ENCODE peak calls at places on chromosomes 13 and 19, in four cellular contexts. K is body of pancreas, C is uterus, O is right lobe of liver. L is an unnamed sample.

GRCh38 chr13:76737526-76737925 is 148.7 kb downstream of the KCTD12 start:
- DNase-seq in C (no peak), O (no peak), K (no peak), L (no peak)

GRCh38 chr19:3065675-3066357 is 3.5 kb upstream of the TLE5 start:
- DNase-seq in O (no peak), K (peak; percentile 70), C (no peak), L (no peak)

GRCh38 chr13:70310720-70311119 is 202.5 kb upstream of the KLHL1 start:
- DNase-seq in O (no peak), K (no peak), C (no peak), L (no peak)

GRCh38 chr13:59677966-59678814 is 485.5 kb downstream of the DIAPH3 start:
- DNase-seq in C (no peak), O (no peak), K (peak; percentile 20), L (no peak)

GRCh38 chr19:51098366-51099069 is 9.7 kb downstream of the CTU1 start:
- DNase-seq in K (no peak), O (no peak), C (no peak), L (no peak)

GRCh38 chr19:6227156-6227940 is 52.4 kb downstream of the MLLT1 start:
- DNase-seq in K (no peak), C (no peak), O (no peak), L (no peak)

GRCh38 chr19:47510516-47511127 is 4.2 kb downstream of the NAPA start:
- DNase-seq in C (peak; percentile 22), K (no peak), O (no peak), L (no peak)

GRCh38 chr19:51904331-51905165 is at the start of gene ZNF649:
- DNase-seq in C (peak; percentile 68), K (peak; percentile 85), O (peak; percentile 84), L (peak; percentile 71)

GRCh38 chr19:29484876-29485275 is 40.9 kb upstream of the VSTM2B start:
- DNase-seq in C (no peak), O (no peak), K (no peak), L (no peak)

GRCh38 chr19:3699071-3699740 is 1.1 kb downstream of the PIP5K1C start:
- DNase-seq in O (no peak), C (peak; percentile 45), K (peak; percentile 50), L (peak; percentile 85)

GRCh38 chr19:38898788-38899446 is 501 bp downstream of the SIRT2 start:
- DNase-seq in K (peak; percentile 22), C (peak; percentile 31), O (no peak), L (peak; percentile 45)

GRCh38 chr19:54457773-54458647 is 5.6 kb downstream of the LENG9 start:
- DNase-seq in C (no peak), O (no peak), K (peak; percentile 13), L (no peak)

GRCh38 chr19:41623360-41623759 is 3.5 kb downstream of the CEACAM4 start:
- DNase-seq in K (no peak), O (no peak), C (no peak), L (peak; percentile 12)

GRCh38 chr19:55091955-55092354 is 16.3 kb downstream of the EPS8L1 start:
- DNase-seq in K (peak; percentile 12), C (no peak), O (no peak), L (no peak)

GRCh38 chr13:23467048-23467931 is 33.8 kb upstream of the SACS start:
- DNase-seq in K (no peak), C (no peak), O (no peak), L (no peak)

GRCh38 chr19:36209372-36209771 is 5.1 kb downstream of the ZNF565 start:
- DNase-seq in O (no peak), K (no peak), C (no peak), L (no peak)

GRCh38 chr19:47157455-47158321 is 27.1 kb downstream of the SAE1 start:
- DNase-seq in K (peak; percentile 23), C (peak; percentile 60), O (peak; percentile 46), L (peak; percentile 84)

GRCh38 chr13:80979035-80979641 is 638.2 kb upstream of the SPRY2 start:
- DNase-seq in C (peak; percentile 18), K (peak; percentile 55), O (peak; percentile 55), L (no peak)

GRCh38 chr19:45448425-45448756 is 19.4 kb upstream of the FOSB start:
- DNase-seq in O (no peak), C (no peak), K (no peak), L (no peak)

GRCh38 chr19:18589380-18590272 is 1.0 kb downstream of the REX1BD start:
- DNase-seq in C (peak; percentile 59), K (peak; percentile 70), O (peak; percentile 76), L (peak; percentile 94)

GRCh38 chr13:104854698-104855097 is 1680.8 kb downstream of the EFNB2 start:
- DNase-seq in O (no peak), K (no peak), C (no peak), L (no peak)

GRCh38 chr19:12785431-12786011 is 5.8 kb upstream of the JUNB start:
- DNase-seq in C (no peak), O (no peak), K (no peak), L (no peak)

GRCh38 chr19:7670150-7670784 is 1.4 kb downstream of the RETN start:
- DNase-seq in K (no peak), C (no peak), O (no peak), L (no peak)
- H3K4me3 ChIP-seq in K (no peak overlapping the region), C (no peak overlapping the region), O (no peak overlapping the region), L (no peak overlapping the region)

GRCh38 chr13:110705356-110705825 is 525 bp downstream of the CARS2 start:
- DNase-seq in C (no peak), O (no peak), K (no peak), L (no peak)

GRCh38 chr13:110702089-110702488 is 3.8 kb downstream of the CARS2 start:
- DNase-seq in K (no peak), C (no peak), O (no peak), L (no peak)

GRCh38 chr13:110702591-110703526 is 3.1 kb downstream of the CARS2 start:
- DNase-seq in C (no peak), O (no peak), K (no peak), L (peak; percentile 74)

GRCh38 chr13:110706570-110707378 is 858 bp upstream of the CARS2 start:
- DNase-seq in K (no peak), O (no peak), C (no peak), L (peak; percentile 40)

GRCh38 chr13:110705826-110706569 is at the start of gene CARS2:
- DNase-seq in C (peak; percentile 97), O (peak; percentile 99), K (peak; percentile 97), L (peak; percentile 94)
- TF ChIP-seq CTCF in C (no peak), O (peak; percentile 20), K (peak; percentile 32), L (no peak)

GRCh38 chr13:98174321-98174720 is 2.7 kb downstream of the RNF113B start:
- DNase-seq in K (no peak), O (no peak), C (no peak), L (no peak)
- TF ChIP-seq POLR2A in K (no peak), O (no peak), C (no peak), L (no peak)

DNA sequence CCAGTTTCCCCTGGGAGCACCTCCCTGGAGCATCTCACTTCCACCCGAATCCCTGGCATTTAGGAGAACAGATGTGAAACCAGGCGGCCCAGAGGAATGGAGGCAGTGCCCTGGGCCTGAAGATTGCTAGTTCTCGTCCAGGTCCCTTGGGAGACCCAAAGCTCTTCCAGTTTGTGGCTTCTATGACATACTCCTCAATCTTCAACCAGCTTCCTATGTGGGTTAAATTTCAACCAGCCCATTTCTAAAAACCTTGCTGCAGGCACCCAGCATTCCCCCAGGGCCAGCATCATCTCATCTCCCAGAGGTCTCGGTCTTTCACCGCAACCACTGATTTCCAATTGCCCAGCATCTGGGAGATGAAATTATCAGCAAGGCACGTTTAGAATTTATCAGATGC is 46.0 kb upstream of the STK24 start:
- DNase-seq in O (no peak), C (no peak), K (no peak), L (no peak)
- H3K4me3 ChIP-seq in O (no peak overlapping the region), C (no peak overlapping the region), K (no peak overlapping the region), L (no peak overlapping the region)

DNA sequence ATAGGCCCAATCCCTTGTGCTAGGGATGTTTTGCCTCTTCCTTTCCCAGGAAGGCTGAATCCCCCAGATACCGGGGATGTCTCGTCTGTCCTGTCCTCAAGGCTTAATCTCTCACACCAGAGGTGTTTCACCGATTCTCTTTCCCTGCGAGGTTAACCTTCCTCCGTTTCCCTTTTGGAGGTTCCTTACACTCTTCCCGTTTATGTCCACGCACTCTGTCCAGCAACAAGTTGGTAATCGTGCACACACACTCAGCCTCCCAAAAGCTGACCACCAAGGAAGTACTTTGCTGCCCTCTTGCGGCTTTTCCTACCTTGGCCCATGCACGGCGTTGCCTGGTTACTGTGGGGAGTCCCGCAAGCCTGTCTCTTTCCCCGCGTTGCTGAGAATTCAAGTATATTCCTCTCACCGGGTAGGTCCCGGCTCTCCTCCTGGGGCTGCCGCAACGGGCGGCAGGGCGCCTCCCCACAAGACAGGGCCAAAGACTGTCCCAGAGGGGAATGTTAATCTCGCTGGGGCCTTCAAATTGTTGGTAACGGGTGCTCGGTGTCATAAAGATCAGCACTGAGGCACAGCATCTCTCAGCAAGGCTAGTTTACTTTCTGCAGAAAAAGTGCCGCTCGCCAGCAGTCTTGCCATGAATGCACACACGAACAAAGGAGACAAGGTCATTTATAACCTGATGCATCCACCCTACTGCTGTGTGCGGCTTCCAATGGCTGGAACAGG is 36.7 kb upstream of the CD177 start:
- DNase-seq in K (no peak), C (no peak), O (no peak), L (no peak)
- TF ChIP-seq CTCF in K (no peak), C (no peak), O (no peak), L (no peak)

GRCh38 chr13:26557051-26557392 is 461 bp upstream of the WASF3 start:
- DNase-seq in O (no peak), C (no peak), K (no peak), L (no peak)

GRCh38 chr13:26558912-26559485 is 1.5 kb downstream of the WASF3 start:
- DNase-seq in C (no peak), K (no peak), O (no peak), L (no peak)

GRCh38 chr13:26555413-26555812 is 2.1 kb upstream of the WASF3 start:
- DNase-seq in K (no peak), O (no peak), C (no peak), L (no peak)

GRCh38 chr13:26558074-26558805 is 757 bp downstream of the WASF3 start:
- DNase-seq in C (no peak), O (no peak), K (peak; percentile 17), L (no peak)

GRCh38 chr13:26557393-26558073 is at the start of gene WASF3:
- DNase-seq in O (peak; percentile 95), C (peak; percentile 93), K (peak; percentile 95), L (peak; percentile 97)
- TF ChIP-seq POLR2A in O (peak; percentile 59), C (peak; percentile 72), K (no peak), L (no peak)

L was measured in lower leg skin.